ENCODE peak calls at places on chromosomes 12 and 14, in nine cellular contexts. One of them, this sample, is unnamed.
A peak's percentile ranks its signal among the peaks of the same experiment; 100 is the strongest.

GRCh38 chr14:99909500-99910064 is 116.4 kb downstream of the EML1 start:
- DNase-seq in C1 segment of cervical spinal cord: no peak
- DNase-seq in kidney: no peak
- DNase-seq in ACHN: peak; percentile 5
- DNase-seq in NCI-H1048: no peak
- DNase-seq in mesenteric fat pad: peak; percentile 41
- DNase-seq in ureter: no peak
- DNase-seq in germinal center: no peak
- DNase-seq in HS-27A: no peak
- DNase-seq in this sample: no peak

GRCh38 chr14:33404054-33404453 is 465.4 kb downstream of the NPAS3 start:
- DNase-seq in C1 segment of cervical spinal cord: no peak
- DNase-seq in HS-27A: peak; percentile 12
- DNase-seq in mesenteric fat pad: no peak
- DNase-seq in kidney: no peak
- DNase-seq in ACHN: peak; percentile 39
- DNase-seq in ureter: no peak
- DNase-seq in NCI-H1048: no peak
- DNase-seq in germinal center: no peak
- DNase-seq in this sample: no peak

GRCh38 chr12:27751386-27752047 is 28.5 kb upstream of the KLHL42 start:
- DNase-seq in HS-27A: no peak
- DNase-seq in NCI-H1048: no peak
- DNase-seq in C1 segment of cervical spinal cord: peak; percentile 47
- DNase-seq in kidney: no peak
- DNase-seq in germinal center: no peak
- DNase-seq in ureter: no peak
- DNase-seq in mesenteric fat pad: no peak
- DNase-seq in ACHN: no peak
- DNase-seq in this sample: no peak

GRCh38 chr12:2974560-2974971 is 15.4 kb downstream of the TEAD4 start:
- DNase-seq in HS-27A: no peak
- DNase-seq in ACHN: no peak
- DNase-seq in ureter: no peak
- DNase-seq in NCI-H1048: no peak
- DNase-seq in kidney: no peak
- DNase-seq in C1 segment of cervical spinal cord: no peak
- DNase-seq in germinal center: no peak
- DNase-seq in mesenteric fat pad: no peak
- DNase-seq in this sample: no peak

GRCh38 chr14:78848234-78848820 is 678.2 kb downstream of the NRXN3 start:
- DNase-seq in HS-27A: no peak
- DNase-seq in kidney: no peak
- DNase-seq in ureter: no peak
- DNase-seq in NCI-H1048: no peak
- DNase-seq in C1 segment of cervical spinal cord: no peak
- DNase-seq in germinal center: peak; percentile 14
- DNase-seq in mesenteric fat pad: no peak
- DNase-seq in ACHN: peak; percentile 52
- DNase-seq in this sample: peak; percentile 3

GRCh38 chr14:42884100-42884499 is 1277.4 kb downstream of the LRFN5 start:
- DNase-seq in NCI-H1048: no peak
- DNase-seq in ureter: no peak
- DNase-seq in mesenteric fat pad: no peak
- DNase-seq in HS-27A: no peak
- DNase-seq in kidney: no peak
- DNase-seq in C1 segment of cervical spinal cord: no peak
- DNase-seq in germinal center: no peak
- DNase-seq in ACHN: peak; percentile 66
- DNase-seq in this sample: no peak

GRCh38 chr12:52307836-52308806 is 13.1 kb downstream of the KRT83 start:
- DNase-seq in HS-27A: no peak
- DNase-seq in ureter: peak; percentile 64
- DNase-seq in germinal center: peak; percentile 38
- DNase-seq in ACHN: peak; percentile 63
- DNase-seq in NCI-H1048: no peak
- DNase-seq in mesenteric fat pad: peak; percentile 91
- DNase-seq in C1 segment of cervical spinal cord: peak; percentile 42
- DNase-seq in kidney: peak; percentile 89
- DNase-seq in this sample: peak; percentile 65

GRCh38 chr14:91961297-91962220 is 14.1 kb upstream of the FBLN5 start:
- DNase-seq in kidney: no peak
- DNase-seq in ACHN: no peak
- DNase-seq in mesenteric fat pad: no peak
- DNase-seq in NCI-H1048: no peak
- DNase-seq in germinal center: no peak
- DNase-seq in HS-27A: no peak
- DNase-seq in C1 segment of cervical spinal cord: no peak
- DNase-seq in ureter: no peak
- DNase-seq in this sample: no peak

GRCh38 chr12:15710860-15711510 is 78.2 kb downstream of the EPS8 start:
- DNase-seq in ureter: no peak
- DNase-seq in germinal center: no peak
- DNase-seq in NCI-H1048: no peak
- DNase-seq in HS-27A: no peak
- DNase-seq in C1 segment of cervical spinal cord: no peak
- DNase-seq in mesenteric fat pad: no peak
- DNase-seq in kidney: no peak
- DNase-seq in ACHN: no peak
- DNase-seq in this sample: no peak

GRCh38 chr14:94775875-94776217 is 5.9 kb upstream of the GSC start:
- DNase-seq in ureter: no peak
- DNase-seq in ACHN: no peak
- DNase-seq in kidney: no peak
- DNase-seq in C1 segment of cervical spinal cord: no peak
- DNase-seq in HS-27A: no peak
- DNase-seq in mesenteric fat pad: no peak
- DNase-seq in NCI-H1048: no peak
- DNase-seq in germinal center: no peak
- DNase-seq in this sample: no peak

GRCh38 chr12:20305470-20305869 is 62.9 kb upstream of the PDE3A start:
- DNase-seq in ureter: no peak
- DNase-seq in NCI-H1048: no peak
- DNase-seq in HS-27A: no peak
- DNase-seq in ACHN: no peak
- DNase-seq in C1 segment of cervical spinal cord: no peak
- DNase-seq in mesenteric fat pad: no peak
- DNase-seq in germinal center: no peak
- DNase-seq in kidney: no peak
- DNase-seq in this sample: no peak

GRCh38 chr12:22415342-22416309 is 81.1 kb upstream of the ST8SIA1 start:
- DNase-seq in C1 segment of cervical spinal cord: no peak
- DNase-seq in kidney: no peak
- DNase-seq in HS-27A: peak; percentile 31
- DNase-seq in NCI-H1048: no peak
- DNase-seq in germinal center: no peak
- DNase-seq in ureter: no peak
- DNase-seq in mesenteric fat pad: no peak
- DNase-seq in ACHN: no peak
- DNase-seq in this sample: no peak

This sample was measured in GM12891.